ENCODE peak calls at places on chromosome 22, in four cellular contexts. A is K562, P is WTC11, O is HepG2. H is an unnamed sample.

GRCh38 chr22:19749876-19750275 is 10.7 kb upstream of the TBX1 start:
- DNase-seq in A (no peak), P (no peak), O (no peak), H (no peak)

GRCh38 chr22:36289406-36289870 is 36.5 kb downstream of the APOL1 start:
- DNase-seq in A (no peak), P (no peak), O (no peak), H (no peak)

GRCh38 chr22:10741210-10741609 is 4786.8 kb upstream of the OR11H1 start:
- DNase-seq in A (no peak), P (no peak), O (no peak), H (no peak)

GRCh38 chr22:33659423-33659822 is 260.9 kb downstream of the LARGE1 start:
- DNase-seq in A (no peak), P (no peak), O (no peak), H (no peak)

GRCh38 chr22:37197451-37198289 is 9.6 kb upstream of the C1QTNF6 start:
- DNase-seq in A (no peak), P (no peak), O (peak), H (no peak)

GRCh38 chr22:25573822-25574221 is 9.3 kb downstream of the GRK3 start:
- DNase-seq in A (no peak), P (no peak), O (no peak), H (no peak)

GRCh38 chr22:29139965-29140782 is 65.5 kb upstream of the EMID1 start:
- DNase-seq in A (no peak), P (no peak), O (peak), H (no peak)

GRCh38 chr22:40020956-40021355 is 26.2 kb downstream of the FAM83F start:
- DNase-seq in A (no peak), P (no peak), O (no peak), H (no peak)

GRCh38 chr22:47715866-47716578 is 953.6 kb downstream of the TBC1D22A start:
- DNase-seq in A (peak), P (no peak), O (no peak), H (no peak)

GRCh38 chr22:42688241-42688913 is 32.3 kb downstream of the A4GALT start:
- DNase-seq in A (peak), P (peak), O (peak), H (peak)

GRCh38 chr22:32528984-32529982 is 54.7 kb downstream of the FBXO7 start:
- DNase-seq in A (peak), P (peak), O (peak), H (peak)

GRCh38 chr22:42787357-42787736 is 66.7 kb upstream of the A4GALT start:
- DNase-seq in A (no peak), P (no peak), O (no peak), H (no peak)

GRCh38 chr22:32331918-32332725 is 25.5 kb upstream of the RFPL3 start:
- DNase-seq in A (no peak), P (no peak), O (no peak), H (no peak)

GRCh38 chr22:20569059-20570058 is 61.9 kb downstream of the MED15 start:
- DNase-seq in A (no peak), P (no peak), O (no peak), H (no peak)

GRCh38 chr22:36123673-36124630 is 36.6 kb downstream of the APOL3 start:
- DNase-seq in A (peak), P (peak), O (peak), H (peak)

GRCh38 chr22:19385221-19385906 is 46.2 kb downstream of the HIRA start:
- DNase-seq in A (no peak), P (no peak), O (no peak), H (no peak)

GRCh38 chr22:21669026-21669425 is 3.2 kb downstream of the PPIL2 start:
- DNase-seq in A (no peak), P (no peak), O (no peak), H (no peak)

GRCh38 chr22:17167486-17167885 is 8.4 kb upstream of the HDHD5 start:
- DNase-seq in A (no peak), P (no peak), O (no peak), H (no peak)

GRCh38 chr22:22683668-22684361 is 39.4 kb downstream of the GGTLC2 start:
- DNase-seq in A (no peak), P (no peak), O (no peak), H (no peak)

GRCh38 chr22:39556970-39557811 is 13.4 kb upstream of the CACNA1I start:
- DNase-seq in A (peak), P (no peak), O (no peak), H (peak)

GRCh38 chr22:42623301-42623751 is 8.6 kb upstream of the POLDIP3 start:
- DNase-seq in A (no peak), P (no peak), O (no peak), H (no peak)

GRCh38 chr22:31933816-31934482 is 10.4 kb upstream of the YWHAH start:
- DNase-seq in A (no peak), P (no peak), O (no peak), H (no peak)

GRCh38 chr22:46764779-46765485 is 2.5 kb downstream of the TBC1D22A start:
- DNase-seq in A (no peak), P (no peak), O (no peak), H (no peak)

GRCh38 chr22:17121235-17122195 is at the start of gene TMEM121B:
- DNase-seq in A (peak), P (peak), O (no peak), H (peak)

GRCh38 chr22:28600546-28601143 is 79.0 kb downstream of the TTC28 start:
- DNase-seq in A (peak), P (no peak), O (peak), H (peak)

GRCh38 chr22:39496131-39496838 is 5.8 kb upstream of the MIEF1 start:
- DNase-seq in A (peak), P (peak), O (peak), H (peak)

GRCh38 chr22:44204937-44205712 is 24.4 kb downstream of the PARVG start:
- DNase-seq in A (no peak), P (peak), O (no peak), H (no peak)
- TF ChIP-seq ELF4 in A (no peak), P (no peak), O (no peak), H (no peak)

GRCh38 chr22:30406400-30406799 is 9.6 kb downstream of the SEC14L2 start:
- DNase-seq in A (no peak), P (no peak), O (no peak), H (no peak)

GRCh38 chr22:30400159-30400558 is 3.3 kb downstream of the SEC14L2 start:
- DNase-seq in A (no peak), P (no peak), O (no peak), H (no peak)

GRCh38 chr22:30402036-30402759 is 5.4 kb downstream of the SEC14L2 start:
- DNase-seq in A (peak), P (no peak), O (no peak), H (no peak)

GRCh38 chr22:30405731-30406130 is 8.9 kb downstream of the SEC14L2 start:
- DNase-seq in A (no peak), P (no peak), O (no peak), H (no peak)

DNA sequence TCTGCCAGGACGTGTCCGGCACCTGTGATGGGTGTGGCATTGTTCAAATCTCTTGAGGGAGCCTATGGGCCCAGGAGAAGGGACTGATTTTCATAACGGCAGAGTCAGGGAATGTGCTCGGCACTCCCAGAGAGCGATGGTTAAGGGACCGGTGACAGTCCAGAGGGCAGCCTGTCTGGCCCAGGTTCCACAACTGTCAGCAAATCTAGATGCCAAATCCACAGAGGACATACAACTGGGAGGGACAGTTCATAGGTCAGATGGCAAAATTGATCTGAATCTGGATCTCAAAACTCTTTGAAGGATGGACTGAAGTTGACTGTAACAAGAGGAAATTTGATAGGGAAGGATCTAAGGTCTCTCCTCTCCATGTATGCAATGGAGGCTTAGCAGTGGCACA is 7.5 kb downstream of the SEC14L2 start:
- DNase-seq in A (no peak), P (no peak), O (peak), H (no peak)
- TF ChIP-seq ELF4 in A (no peak), P (no peak), O (no peak), H (no peak)

GRCh38 chr22:38433871-38434270 is 21.1 kb downstream of the KCNJ4 start:
- DNase-seq in A (no peak), P (no peak), O (no peak), H (no peak)

GRCh38 chr22:38437416-38437815 is 17.6 kb downstream of the KCNJ4 start:
- DNase-seq in A (no peak), P (no peak), O (peak), H (no peak)

GRCh38 chr22:38436629-38437395 is 18.2 kb downstream of the KCNJ4 start:
- DNase-seq in A (no peak), P (no peak), O (no peak), H (no peak)

GRCh38 chr22:38435960-38436359 is 19.0 kb downstream of the KCNJ4 start:
- DNase-seq in A (no peak), P (no peak), O (no peak), H (no peak)

DNA sequence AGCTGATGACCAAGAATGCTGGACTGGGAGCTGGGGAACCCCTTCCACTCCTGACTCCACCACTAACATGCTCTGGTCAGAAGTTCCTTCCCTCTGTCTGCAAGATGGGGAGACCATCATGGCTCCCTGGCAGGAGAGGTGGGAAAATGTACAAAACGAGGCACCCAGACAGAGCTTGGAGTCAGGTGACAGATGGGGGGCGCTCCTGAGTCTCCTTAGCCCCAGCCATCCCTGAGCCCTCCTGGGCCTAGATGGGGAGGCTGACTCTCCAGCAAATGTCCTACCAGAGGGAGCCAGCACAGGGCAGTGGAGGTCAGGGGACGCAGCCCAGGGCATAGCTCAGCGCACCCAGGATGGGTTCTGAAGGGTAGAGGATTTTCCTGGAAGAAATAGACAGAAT is 20.0 kb downstream of the KCNJ4 start:
- DNase-seq in A (no peak), P (peak), O (no peak), H (peak)
- TF ChIP-seq ELF4 in A (no peak), P (no peak), O (no peak), H (no peak)

DNA sequence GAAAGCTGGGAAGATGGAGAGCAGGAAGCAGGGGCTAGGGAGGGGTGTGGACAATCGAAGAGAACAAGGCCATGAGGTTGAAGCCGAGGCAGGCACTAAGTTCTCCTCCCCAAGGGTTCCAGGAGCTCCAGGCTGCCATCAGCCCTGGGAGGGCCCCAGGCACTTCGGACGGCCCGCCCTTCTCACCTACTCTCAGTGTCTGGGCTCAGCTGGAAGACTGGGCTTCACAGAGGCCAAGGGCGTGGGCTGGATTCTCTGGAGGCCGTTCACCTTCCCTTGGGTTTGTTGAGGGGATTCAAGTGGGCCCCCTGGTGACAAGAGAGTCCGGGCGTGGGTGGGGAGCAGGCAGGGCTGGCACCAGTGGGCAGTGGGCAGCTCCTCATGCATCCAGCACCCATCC is 74.5 kb downstream of the RTL6 start:
- DNase-seq in A (no peak), P (no peak), O (no peak), H (no peak)
- TF ChIP-seq ELF4 in A (no peak), P (no peak), O (no peak), H (no peak)

GRCh38 chr22:24005201-24005600 is at the start of gene GSTT4:
- DNase-seq in A (no peak), P (no peak), O (no peak), H (no peak)

GRCh38 chr22:24002849-24003248 is 2.4 kb downstream of the GSTT4 start:
- DNase-seq in A (no peak), P (no peak), O (no peak), H (no peak)

GRCh38 chr22:24002272-24002671 is 3.0 kb downstream of the GSTT4 start:
- DNase-seq in A (no peak), P (no peak), O (no peak), H (no peak)

GRCh38 chr22:24006207-24006913 is 1.1 kb upstream of the GSTT4 start:
- DNase-seq in A (no peak), P (no peak), O (no peak), H (no peak)

DNA sequence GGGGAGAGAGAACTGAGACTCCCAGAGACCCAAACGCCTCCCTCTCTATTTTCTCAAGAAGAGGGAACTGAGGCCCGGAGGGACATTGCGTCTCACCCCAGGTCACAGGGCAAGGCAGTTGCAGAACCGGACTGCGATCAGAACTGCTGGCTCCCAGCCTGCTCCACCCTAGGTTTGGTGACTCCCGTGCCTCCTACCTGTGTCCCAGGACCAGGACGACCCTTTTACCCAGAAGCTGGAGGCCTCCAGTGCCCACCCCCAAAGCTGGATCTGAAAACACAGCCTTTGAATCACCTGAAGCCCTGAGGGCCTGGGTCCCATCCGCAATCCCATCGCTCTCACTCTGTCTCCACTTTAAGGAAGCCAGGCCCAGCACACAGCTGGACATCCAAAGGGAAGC is 1.4 kb downstream of the GSTT4 start:
- DNase-seq in A (no peak), P (no peak), O (no peak), H (no peak)
- TF ChIP-seq ELF4 in A (no peak), P (no peak), O (no peak), H (no peak)

H was measured in HEK293T.